ENCODE peak calls at places on chromosome 3, in eight cellular contexts. One of them, this sample, is unnamed.
A peak's percentile ranks its signal among the peaks of the same experiment; 100 is the strongest.

GRCh38 chr3:151787626-151788025 is 26.3 kb upstream of the AADAC start:
- DNase-seq in left ventricle myocardium inferior: no peak
- DNase-seq in endodermal cell: no peak
- DNase-seq in thyroid gland: no peak
- DNase-seq in tibial nerve: no peak
- DNase-seq in MM.1S: no peak
- DNase-seq in stomach: no peak
- DNase-seq in heart right ventricle: no peak
- DNase-seq in this sample: no peak

GRCh38 chr3:10223676-10224639 is 24.3 kb upstream of the TATDN2 start:
- DNase-seq in endodermal cell: no peak
- DNase-seq in heart right ventricle: no peak
- DNase-seq in thyroid gland: no peak
- DNase-seq in MM.1S: peak; percentile 95
- DNase-seq in tibial nerve: no peak
- DNase-seq in stomach: peak; percentile 31
- DNase-seq in left ventricle myocardium inferior: no peak
- DNase-seq in this sample: no peak

GRCh38 chr3:109548192-109548938 is 211.0 kb upstream of the DPPA4 start:
- DNase-seq in MM.1S: no peak
- DNase-seq in heart right ventricle: no peak
- DNase-seq in thyroid gland: no peak
- DNase-seq in endodermal cell: no peak
- DNase-seq in tibial nerve: no peak
- DNase-seq in stomach: no peak
- DNase-seq in left ventricle myocardium inferior: no peak
- DNase-seq in this sample: no peak

GRCh38 chr3:22606938-22607337 is 596.2 kb upstream of the UBE2E2 start:
- DNase-seq in stomach: no peak
- DNase-seq in left ventricle myocardium inferior: no peak
- DNase-seq in tibial nerve: no peak
- DNase-seq in thyroid gland: no peak
- DNase-seq in heart right ventricle: no peak
- DNase-seq in MM.1S: no peak
- DNase-seq in endodermal cell: no peak
- DNase-seq in this sample: no peak

GRCh38 chr3:169509359-169509758 is 154.2 kb downstream of the MECOM start:
- DNase-seq in stomach: no peak
- DNase-seq in MM.1S: peak; percentile 88
- DNase-seq in left ventricle myocardium inferior: no peak
- DNase-seq in tibial nerve: no peak
- DNase-seq in thyroid gland: no peak
- DNase-seq in endodermal cell: no peak
- DNase-seq in heart right ventricle: no peak
- DNase-seq in this sample: no peak

GRCh38 chr3:68876112-68876713 is 56.1 kb downstream of the TAFA4 start:
- DNase-seq in stomach: no peak
- DNase-seq in endodermal cell: no peak
- DNase-seq in MM.1S: peak; percentile 74
- DNase-seq in tibial nerve: peak; percentile 41
- DNase-seq in left ventricle myocardium inferior: no peak
- DNase-seq in thyroid gland: peak; percentile 8
- DNase-seq in heart right ventricle: peak; percentile 14
- DNase-seq in this sample: no peak

GRCh38 chr3:109149078-109149477 is 12.6 kb downstream of the C3orf85 start:
- DNase-seq in heart right ventricle: no peak
- DNase-seq in tibial nerve: no peak
- DNase-seq in left ventricle myocardium inferior: no peak
- DNase-seq in MM.1S: no peak
- DNase-seq in thyroid gland: no peak
- DNase-seq in stomach: no peak
- DNase-seq in endodermal cell: no peak
- DNase-seq in this sample: no peak

GRCh38 chr3:77186728-77187127 is 146.8 kb downstream of the ROBO2 start:
- DNase-seq in endodermal cell: no peak
- DNase-seq in thyroid gland: no peak
- DNase-seq in MM.1S: no peak
- DNase-seq in stomach: no peak
- DNase-seq in heart right ventricle: no peak
- DNase-seq in left ventricle myocardium inferior: no peak
- DNase-seq in tibial nerve: no peak
- DNase-seq in this sample: no peak

GRCh38 chr3:189724366-189724765 is 93.2 kb downstream of the TP63 start:
- DNase-seq in heart right ventricle: no peak
- DNase-seq in tibial nerve: no peak
- DNase-seq in MM.1S: no peak
- DNase-seq in stomach: no peak
- DNase-seq in thyroid gland: no peak
- DNase-seq in left ventricle myocardium inferior: no peak
- DNase-seq in endodermal cell: no peak
- DNase-seq in this sample: no peak

GRCh38 chr3:28250999-28251398 is 9.6 kb downstream of the CMC1 start:
- DNase-seq in tibial nerve: no peak
- DNase-seq in thyroid gland: no peak
- DNase-seq in left ventricle myocardium inferior: no peak
- DNase-seq in stomach: no peak
- DNase-seq in heart right ventricle: no peak
- DNase-seq in MM.1S: no peak
- DNase-seq in endodermal cell: no peak
- DNase-seq in this sample: no peak

GRCh38 chr3:39208463-39209055 is 16.2 kb upstream of the XIRP1 start:
- DNase-seq in heart right ventricle: peak; percentile 77
- DNase-seq in stomach: peak; percentile 53
- DNase-seq in endodermal cell: peak; percentile 87
- DNase-seq in MM.1S: peak; percentile 72
- DNase-seq in left ventricle myocardium inferior: peak; percentile 41
- DNase-seq in tibial nerve: peak; percentile 66
- DNase-seq in thyroid gland: peak; percentile 45
- DNase-seq in this sample: no peak

DNA sequence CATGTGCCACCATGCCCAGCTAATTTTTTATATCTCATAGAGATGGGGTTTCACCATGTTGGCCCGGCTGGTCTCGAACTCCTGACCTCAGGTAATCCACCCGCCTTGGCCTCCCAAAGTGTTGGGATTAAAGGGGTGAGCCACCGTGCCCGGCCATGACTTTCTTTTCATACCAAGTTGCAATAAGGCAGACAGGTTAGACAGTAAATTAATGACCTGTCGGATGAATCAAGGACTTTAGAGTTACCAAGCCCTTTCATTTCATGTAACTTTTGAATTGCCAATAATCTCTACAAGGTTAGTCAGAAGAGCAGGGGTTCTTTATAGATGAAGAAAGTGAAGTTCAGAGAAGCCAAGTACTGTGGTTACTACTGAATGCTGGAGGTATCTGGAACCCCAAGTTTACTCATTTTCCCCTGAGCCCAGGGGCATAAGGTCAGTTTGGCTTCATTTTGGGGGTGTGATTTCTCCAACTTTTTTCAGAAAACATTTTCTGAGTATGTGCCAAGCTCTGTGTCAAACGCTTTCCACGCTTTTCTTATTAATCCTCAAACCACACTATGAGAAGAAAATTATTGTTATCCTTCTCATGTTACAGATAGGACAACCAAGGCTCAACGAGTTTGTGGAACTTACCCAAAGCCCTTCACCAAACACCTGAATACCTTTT is 11.9 kb downstream of the PRICKLE2 start:
- DNase-seq in stomach: no peak
- DNase-seq in heart right ventricle: no peak
- DNase-seq in endodermal cell: no peak
- DNase-seq in thyroid gland: no peak
- DNase-seq in left ventricle myocardium inferior: no peak
- DNase-seq in tibial nerve: no peak
- DNase-seq in MM.1S: no peak
- DNase-seq in this sample: no peak
- H3K27ac ChIP-seq in stomach: no peak overlapping the region
- H3K27ac ChIP-seq in heart right ventricle: peak overlapping the region; percentile 75
- H3K27ac ChIP-seq in endodermal cell: no peak overlapping the region
- H3K27ac ChIP-seq in thyroid gland: peak overlapping the region; percentile 72
- H3K27ac ChIP-seq in left ventricle myocardium inferior: peak overlapping the region; percentile 86
- H3K27ac ChIP-seq in tibial nerve: peak overlapping the region; percentile 35
- H3K27ac ChIP-seq in MM.1S: no peak overlapping the region
- H3K27ac ChIP-seq in this sample: peak overlapping the region; percentile 86

DNA sequence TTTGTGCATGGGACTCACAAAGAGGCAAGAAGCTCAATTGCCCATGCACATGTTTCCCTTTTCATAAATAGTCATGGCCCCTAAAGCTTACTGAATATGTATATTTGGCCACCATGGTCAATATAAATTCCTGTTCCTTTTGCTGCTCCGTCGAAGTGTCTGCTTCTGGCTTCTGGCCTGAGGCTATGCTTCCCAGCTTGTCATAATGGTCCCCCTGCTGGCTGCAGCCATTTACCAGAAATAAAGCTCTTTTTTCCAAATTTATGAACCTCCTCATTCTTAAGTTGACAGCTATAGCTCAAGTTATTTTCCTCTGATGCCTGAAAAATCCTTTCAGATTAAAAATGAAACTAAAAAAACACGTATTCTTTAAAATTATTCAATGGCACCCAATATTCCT is 602.1 kb downstream of the VGLL3 start:
- DNase-seq in heart right ventricle: no peak
- DNase-seq in tibial nerve: no peak
- DNase-seq in thyroid gland: no peak
- DNase-seq in endodermal cell: peak; percentile 55
- DNase-seq in MM.1S: no peak
- DNase-seq in left ventricle myocardium inferior: no peak
- DNase-seq in stomach: no peak
- DNase-seq in this sample: no peak
- TF ChIP-seq CTCF in heart right ventricle: no peak
- TF ChIP-seq CTCF in tibial nerve: no peak
- TF ChIP-seq CTCF in thyroid gland: no peak
- TF ChIP-seq CTCF in endodermal cell: peak; percentile 57
- TF ChIP-seq CTCF in MM.1S: peak; percentile 7
- TF ChIP-seq CTCF in left ventricle myocardium inferior: no peak
- TF ChIP-seq CTCF in stomach: no peak
- TF ChIP-seq CTCF in this sample: no peak

GRCh38 chr3:31176045-31176444 is 281.6 kb upstream of the GADL1 start:
- DNase-seq in endodermal cell: no peak
- DNase-seq in heart right ventricle: no peak
- DNase-seq in tibial nerve: no peak
- DNase-seq in stomach: no peak
- DNase-seq in left ventricle myocardium inferior: no peak
- DNase-seq in MM.1S: no peak
- DNase-seq in thyroid gland: no peak
- DNase-seq in this sample: no peak
- H3K4me1 ChIP-seq in endodermal cell: no peaks in the 10 kb centered on the region
- H3K4me1 ChIP-seq in heart right ventricle: no peaks in the 10 kb centered on the region
- H3K4me1 ChIP-seq in tibial nerve: no peaks in the 10 kb centered on the region
- H3K4me1 ChIP-seq in stomach: no peaks in the 10 kb centered on the region
- H3K4me1 ChIP-seq in left ventricle myocardium inferior: no peaks in the 10 kb centered on the region
- H3K4me1 ChIP-seq in MM.1S: peaks cover 12% of the 10 kb centered on the region
- H3K4me1 ChIP-seq in thyroid gland: no peaks in the 10 kb centered on the region
- H3K4me1 ChIP-seq in this sample: no peaks in the 10 kb centered on the region

DNA sequence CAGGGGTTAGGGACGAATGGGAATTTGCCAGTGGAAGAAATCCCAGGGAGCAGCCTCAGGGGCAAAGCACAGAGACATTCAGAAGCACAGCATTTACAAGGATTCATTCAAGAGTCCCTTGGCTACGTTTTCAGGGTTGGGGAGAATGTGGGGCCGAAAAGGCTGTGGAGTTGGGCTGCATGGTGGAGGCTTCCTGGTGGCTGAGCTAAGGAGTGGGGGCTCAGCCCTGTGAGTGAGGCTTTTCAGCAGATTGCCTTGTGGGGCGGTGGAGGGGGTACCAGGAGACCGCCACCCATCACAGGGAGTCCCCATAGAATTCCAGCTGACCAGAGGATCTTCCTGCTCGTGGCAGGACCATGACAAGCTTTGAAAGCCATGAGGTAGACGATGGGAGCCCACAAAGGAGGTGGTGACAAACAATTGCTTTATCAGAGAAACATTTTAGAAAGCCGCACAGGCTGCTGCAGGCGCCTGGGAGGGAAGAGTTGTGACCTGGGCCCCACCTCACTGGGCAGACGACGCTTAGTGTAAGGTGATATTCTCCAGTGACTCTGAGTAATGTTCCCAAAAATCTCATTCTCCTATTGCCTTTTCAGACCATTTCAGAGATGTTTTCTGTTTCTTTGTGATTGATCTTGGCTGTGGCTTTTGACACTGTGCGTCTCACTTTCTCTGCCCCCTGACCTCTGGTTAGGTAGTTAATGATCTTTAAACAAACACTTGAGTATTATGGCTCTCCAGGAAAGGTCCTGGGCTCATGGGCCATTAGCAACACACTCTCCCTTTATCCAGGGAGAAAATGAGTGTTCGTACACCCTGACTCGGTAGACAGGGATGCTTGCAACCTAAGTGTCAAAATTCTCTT is 127.9 kb downstream of the DNAJB8 start:
- DNase-seq in MM.1S: no peak
- DNase-seq in left ventricle myocardium inferior: no peak
- DNase-seq in stomach: no peak
- DNase-seq in tibial nerve: no peak
- DNase-seq in thyroid gland: no peak
- DNase-seq in endodermal cell: no peak
- DNase-seq in heart right ventricle: no peak
- DNase-seq in this sample: no peak
- H3K27ac ChIP-seq in MM.1S: no peak overlapping the region
- H3K27ac ChIP-seq in left ventricle myocardium inferior: no peak overlapping the region
- H3K27ac ChIP-seq in stomach: no peak overlapping the region
- H3K27ac ChIP-seq in tibial nerve: no peak overlapping the region
- H3K27ac ChIP-seq in thyroid gland: no peak overlapping the region
- H3K27ac ChIP-seq in endodermal cell: no peak overlapping the region
- H3K27ac ChIP-seq in heart right ventricle: no peak overlapping the region
- H3K27ac ChIP-seq in this sample: no peak overlapping the region

GRCh38 chr3:171644681-171645080 is 165.6 kb downstream of the PLD1 start:
- DNase-seq in left ventricle myocardium inferior: no peak
- DNase-seq in tibial nerve: no peak
- DNase-seq in thyroid gland: no peak
- DNase-seq in endodermal cell: no peak
- DNase-seq in heart right ventricle: no peak
- DNase-seq in MM.1S: no peak
- DNase-seq in stomach: no peak
- DNase-seq in this sample: no peak

GRCh38 chr3:171646357-171647133 is 163.7 kb downstream of the PLD1 start:
- DNase-seq in left ventricle myocardium inferior: no peak
- DNase-seq in thyroid gland: no peak
- DNase-seq in endodermal cell: no peak
- DNase-seq in heart right ventricle: peak; percentile 57
- DNase-seq in stomach: no peak
- DNase-seq in tibial nerve: no peak
- DNase-seq in MM.1S: peak; percentile 65
- DNase-seq in this sample: no peak

GRCh38 chr3:171643033-171643432 is 167.2 kb downstream of the PLD1 start:
- DNase-seq in left ventricle myocardium inferior: no peak
- DNase-seq in MM.1S: no peak
- DNase-seq in stomach: no peak
- DNase-seq in heart right ventricle: no peak
- DNase-seq in thyroid gland: no peak
- DNase-seq in endodermal cell: no peak
- DNase-seq in tibial nerve: no peak
- DNase-seq in this sample: no peak

GRCh38 chr3:171640520-171641412 is 169.5 kb downstream of the PLD1 start:
- DNase-seq in heart right ventricle: no peak
- DNase-seq in left ventricle myocardium inferior: peak; percentile 23
- DNase-seq in endodermal cell: peak; percentile 59
- DNase-seq in thyroid gland: peak; percentile 38
- DNase-seq in tibial nerve: no peak
- DNase-seq in stomach: no peak
- DNase-seq in MM.1S: peak; percentile 25
- DNase-seq in this sample: no peak
- TF ChIP-seq CTCF in heart right ventricle: no peak
- TF ChIP-seq CTCF in left ventricle myocardium inferior: no peak
- TF ChIP-seq CTCF in endodermal cell: peak; percentile 59
- TF ChIP-seq CTCF in thyroid gland: no peak
- TF ChIP-seq CTCF in tibial nerve: no peak
- TF ChIP-seq CTCF in stomach: no peak
- TF ChIP-seq CTCF in MM.1S: no peak
- TF ChIP-seq CTCF in this sample: no peak

This sample was measured in thoracic aorta.